ENCODE peak calls at places on chromosomes 11 and 22, in four cellular contexts. H is effector memory CD4-positive, alpha-beta T cell; R is fibroblast of lung; F is neuronal stem cell. N is an unnamed sample. For H3K4me1, the result is how much of the 10 kb centered on the place peaks cover.

GRCh38 chr11:18144243-18144642 is 11.9 kb downstream of the MRGPRX3 start:
- DNase-seq in R (peak), F (no peak), H (no peak), N (no peak)

GRCh38 chr11:19889531-19889930 is 176.9 kb downstream of the NAV2 start:
- DNase-seq in R (peak), H (no peak), F (no peak), N (no peak)

GRCh38 chr22:17436382-17436951 is 67.2 kb downstream of the CECR2 start:
- DNase-seq in R (peak), F (peak), H (no peak), N (no peak)

GRCh38 chr11:117818036-117818858 is 6.3 kb downstream of the FXYD2 start:
- DNase-seq in R (peak), F (no peak), H (peak), N (no peak)

GRCh38 chr11:134792044-134792443 is 380.0 kb upstream of the B3GAT1 start:
- DNase-seq in F (no peak), H (no peak), R (no peak), N (no peak)

GRCh38 chr11:93718057-93718563 is 23.2 kb downstream of the TAF1D start:
- DNase-seq in R (no peak), H (no peak), F (no peak), N (no peak)

GRCh38 chr22:32932176-32932575 is 126.0 kb downstream of the SYN3 start:
- DNase-seq in R (peak), H (no peak), F (no peak), N (no peak)

GRCh38 chr22:19852177-19852781 is 2.4 kb downstream of the GNB1L start:
- DNase-seq in H (no peak), F (no peak), R (no peak), N (no peak)

GRCh38 chr11:128667873-128668272 is 26.0 kb upstream of the FLI1 start:
- DNase-seq in F (no peak), H (no peak), R (no peak), N (no peak)

GRCh38 chr11:124817036-124817435 is 16.8 kb upstream of the MSANTD2 start:
- DNase-seq in R (no peak), H (no peak), F (no peak), N (no peak)

GRCh38 chr11:73322111-73322985 is 14.3 kb downstream of the ARHGEF17 start:
- DNase-seq in R (peak), H (no peak), F (no peak), N (no peak)

GRCh38 chr11:124612045-124612444 is 817 bp downstream of the PANX3 start:
- DNase-seq in F (no peak), R (no peak), H (no peak), N (no peak)

GRCh38 chr11:7278314-7278917 is 26.7 kb downstream of the SYT9 start:
- DNase-seq in H (no peak), F (peak), R (peak), N (no peak)

GRCh38 chr11:64711138-64711943 is 11.7 kb downstream of the NRXN2 start:
- DNase-seq in F (peak), H (no peak), R (no peak), N (no peak)

GRCh38 chr22:41256898-41257260 is 16.1 kb upstream of the CHADL start:
- DNase-seq in F (no peak), R (peak), H (no peak), N (no peak)

GRCh38 chr22:29130490-29130889 is 57.7 kb downstream of the KREMEN1 start:
- DNase-seq in H (no peak), F (no peak), R (no peak), N (no peak)

DNA sequence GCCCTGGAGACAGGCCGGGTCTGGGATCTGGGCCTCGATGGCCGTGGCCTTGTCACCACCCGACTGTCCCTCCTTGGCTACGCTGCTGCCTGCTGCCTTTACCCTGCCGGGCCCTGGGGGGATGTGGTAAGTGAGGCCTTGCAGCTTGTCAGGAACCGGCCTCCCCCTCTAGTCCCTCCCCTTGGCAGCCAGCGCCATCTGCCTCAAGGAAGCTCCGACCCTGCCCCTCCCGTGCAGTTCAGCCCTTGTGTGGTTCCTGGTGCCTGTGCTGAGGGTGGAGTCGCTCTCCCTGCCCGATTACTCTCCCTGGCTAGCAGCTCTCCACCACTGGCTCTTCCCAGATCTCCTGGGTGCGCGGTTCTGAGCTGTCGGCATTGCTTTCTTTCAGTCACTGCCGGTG is 33.7 kb downstream of the CTTN start:
- DNase-seq in H (no peak), R (no peak), F (no peak), N (no peak)
- H3K4me1 ChIP-seq in H (under half), R (under half), F (under half), N (under half)

GRCh38 chr22:28021998-28022660 is 103.1 kb upstream of the PITPNB start:
- DNase-seq in R (no peak), F (no peak), H (no peak), N (peak)

GRCh38 chr22:28021116-28021997 is 102.3 kb upstream of the PITPNB start:
- DNase-seq in R (no peak), H (no peak), F (no peak), N (no peak)

GRCh38 chr22:28024422-28024888 is 105.4 kb upstream of the PITPNB start:
- DNase-seq in F (no peak), R (no peak), H (no peak), N (no peak)

GRCh38 chr22:28023774-28024173 is 104.7 kb upstream of the PITPNB start:
- DNase-seq in R (no peak), H (no peak), F (no peak), N (no peak)

GRCh38 chr22:28023036-28023435 is 104.0 kb upstream of the PITPNB start:
- DNase-seq in R (no peak), H (no peak), F (no peak), N (no peak)
- H3K4me1 ChIP-seq in R (under half), H (under half), F (under half), N (under half)

DNA sequence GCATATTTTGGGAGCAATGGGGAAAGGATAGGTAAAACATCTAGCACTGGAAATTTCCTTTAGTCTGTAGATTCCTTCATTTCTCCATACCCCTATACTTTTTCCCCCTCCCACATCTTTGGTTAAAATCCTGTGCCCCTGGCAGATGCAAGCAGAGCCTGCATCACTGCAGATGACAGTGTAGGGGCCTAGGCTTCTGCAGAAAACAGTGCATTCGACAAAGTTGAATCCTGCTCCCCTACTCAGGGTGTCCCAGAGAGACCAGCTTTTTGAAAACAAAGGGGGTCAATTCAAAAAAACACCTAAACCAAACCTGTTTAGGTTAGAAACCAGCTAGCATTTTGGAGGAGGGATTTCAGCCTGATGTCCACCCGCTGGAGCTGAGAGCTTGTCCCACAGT is 43.8 kb upstream of the BLID start:
- DNase-seq in H (no peak), F (no peak), R (no peak), N (no peak)
- H3K4me1 ChIP-seq in H (under half), F (under half), R (under half), N (under half)

GRCh38 chr11:119421941-119422504 is 949 bp downstream of the THY1 start:
- DNase-seq in F (peak), H (no peak), R (peak), N (no peak)
- H3K4me1 ChIP-seq in F (under half), H (under half), R (under half), N (under half)